ENCODE peak calls at places on chromosomes 4 and X, in nine cellular contexts. One of them, this sample, is unnamed.

GRCh38 chr4:122577808-122578781 is 42.8 kb downstream of the IL21 start:
- DNase-seq in Right ventricle myocardium superior: no peak
- DNase-seq in stimulated activated naive CD8-positive, alpha-beta T cell treated with anti-CD3 and anti-CD28 coated beads, Interleukin-15, Interleukin-2, amounts not matched to agents 100 U/mL and 50 U/mL, for 24 hours: peak; percentile 74
- DNase-seq in T-helper 9 cell: peak; percentile 47
- DNase-seq in esophagus muscularis mucosa: no peak
- DNase-seq in lower lobe of right lung: no peak
- DNase-seq in T follicular helper cell: peak; percentile 71
- DNase-seq in HT-29: peak; percentile 83
- DNase-seq in CD4-positive, alpha-beta T cell: peak; percentile 88
- DNase-seq in this sample: peak; percentile 23

GRCh38 chrX:150574824-150575409 is 6.5 kb downstream of the MTM1 start:
- DNase-seq in lower lobe of right lung: no peak
- DNase-seq in HT-29: no peak
- DNase-seq in T follicular helper cell: no peak
- DNase-seq in T-helper 9 cell: no peak
- DNase-seq in Right ventricle myocardium superior: no peak
- DNase-seq in esophagus muscularis mucosa: no peak
- DNase-seq in stimulated activated naive CD8-positive, alpha-beta T cell treated with anti-CD3 and anti-CD28 coated beads, Interleukin-15, Interleukin-2, amounts not matched to agents 100 U/mL and 50 U/mL, for 24 hours: no peak
- DNase-seq in CD4-positive, alpha-beta T cell: no peak
- DNase-seq in this sample: no peak

GRCh38 chr4:73998040-73999011 is at the start of gene CXCL5:
- DNase-seq in CD4-positive, alpha-beta T cell: no peak
- DNase-seq in lower lobe of right lung: peak; percentile 66
- DNase-seq in Right ventricle myocardium superior: peak; percentile 43
- DNase-seq in esophagus muscularis mucosa: no peak
- DNase-seq in stimulated activated naive CD8-positive, alpha-beta T cell treated with anti-CD3 and anti-CD28 coated beads, Interleukin-15, Interleukin-2, amounts not matched to agents 100 U/mL and 50 U/mL, for 24 hours: no peak
- DNase-seq in T follicular helper cell: no peak
- DNase-seq in T-helper 9 cell: no peak
- DNase-seq in HT-29: no peak
- DNase-seq in this sample: peak; percentile 17

GRCh38 chr4:92241094-92241493 is 62.7 kb upstream of the GRID2 start:
- DNase-seq in T-helper 9 cell: no peak
- DNase-seq in T follicular helper cell: no peak
- DNase-seq in CD4-positive, alpha-beta T cell: no peak
- DNase-seq in Right ventricle myocardium superior: no peak
- DNase-seq in HT-29: no peak
- DNase-seq in stimulated activated naive CD8-positive, alpha-beta T cell treated with anti-CD3 and anti-CD28 coated beads, Interleukin-15, Interleukin-2, amounts not matched to agents 100 U/mL and 50 U/mL, for 24 hours: no peak
- DNase-seq in lower lobe of right lung: no peak
- DNase-seq in esophagus muscularis mucosa: no peak
- DNase-seq in this sample: no peak

GRCh38 chrX:68417651-68418050 is 15.6 kb downstream of the OPHN1 start:
- DNase-seq in T follicular helper cell: no peak
- DNase-seq in stimulated activated naive CD8-positive, alpha-beta T cell treated with anti-CD3 and anti-CD28 coated beads, Interleukin-15, Interleukin-2, amounts not matched to agents 100 U/mL and 50 U/mL, for 24 hours: no peak
- DNase-seq in T-helper 9 cell: no peak
- DNase-seq in HT-29: no peak
- DNase-seq in lower lobe of right lung: no peak
- DNase-seq in CD4-positive, alpha-beta T cell: no peak
- DNase-seq in Right ventricle myocardium superior: no peak
- DNase-seq in esophagus muscularis mucosa: no peak
- DNase-seq in this sample: no peak

GRCh38 chrX:95427389-95427788 is 1257.3 kb upstream of the DIAPH2 start:
- DNase-seq in Right ventricle myocardium superior: no peak
- DNase-seq in esophagus muscularis mucosa: no peak
- DNase-seq in HT-29: no peak
- DNase-seq in T-helper 9 cell: no peak
- DNase-seq in CD4-positive, alpha-beta T cell: no peak
- DNase-seq in lower lobe of right lung: no peak
- DNase-seq in stimulated activated naive CD8-positive, alpha-beta T cell treated with anti-CD3 and anti-CD28 coated beads, Interleukin-15, Interleukin-2, amounts not matched to agents 100 U/mL and 50 U/mL, for 24 hours: no peak
- DNase-seq in T follicular helper cell: no peak
- DNase-seq in this sample: no peak

GRCh38 chrX:125203737-125204578 is 115.7 kb upstream of the TEX13C start:
- DNase-seq in T follicular helper cell: no peak
- DNase-seq in esophagus muscularis mucosa: no peak
- DNase-seq in lower lobe of right lung: peak; percentile 41
- DNase-seq in Right ventricle myocardium superior: peak; percentile 44
- DNase-seq in T-helper 9 cell: no peak
- DNase-seq in HT-29: no peak
- DNase-seq in stimulated activated naive CD8-positive, alpha-beta T cell treated with anti-CD3 and anti-CD28 coated beads, Interleukin-15, Interleukin-2, amounts not matched to agents 100 U/mL and 50 U/mL, for 24 hours: peak; percentile 8
- DNase-seq in CD4-positive, alpha-beta T cell: no peak
- DNase-seq in this sample: no peak

GRCh38 chrX:7019555-7019954 is 128.0 kb upstream of the STS start:
- DNase-seq in T-helper 9 cell: no peak
- DNase-seq in stimulated activated naive CD8-positive, alpha-beta T cell treated with anti-CD3 and anti-CD28 coated beads, Interleukin-15, Interleukin-2, amounts not matched to agents 100 U/mL and 50 U/mL, for 24 hours: no peak
- DNase-seq in lower lobe of right lung: no peak
- DNase-seq in CD4-positive, alpha-beta T cell: no peak
- DNase-seq in HT-29: no peak
- DNase-seq in Right ventricle myocardium superior: no peak
- DNase-seq in T follicular helper cell: no peak
- DNase-seq in esophagus muscularis mucosa: no peak
- DNase-seq in this sample: no peak

GRCh38 chr4:53818112-53818511 is 226.8 kb upstream of the LNX1 start:
- DNase-seq in stimulated activated naive CD8-positive, alpha-beta T cell treated with anti-CD3 and anti-CD28 coated beads, Interleukin-15, Interleukin-2, amounts not matched to agents 100 U/mL and 50 U/mL, for 24 hours: no peak
- DNase-seq in CD4-positive, alpha-beta T cell: no peak
- DNase-seq in Right ventricle myocardium superior: no peak
- DNase-seq in T-helper 9 cell: no peak
- DNase-seq in esophagus muscularis mucosa: no peak
- DNase-seq in HT-29: no peak
- DNase-seq in T follicular helper cell: no peak
- DNase-seq in lower lobe of right lung: no peak
- DNase-seq in this sample: no peak

GRCh38 chr4:183182873-183183725 is 84.0 kb downstream of the WWC2 start:
- DNase-seq in HT-29: peak; percentile 54
- DNase-seq in CD4-positive, alpha-beta T cell: no peak
- DNase-seq in stimulated activated naive CD8-positive, alpha-beta T cell treated with anti-CD3 and anti-CD28 coated beads, Interleukin-15, Interleukin-2, amounts not matched to agents 100 U/mL and 50 U/mL, for 24 hours: peak; percentile 5
- DNase-seq in Right ventricle myocardium superior: peak; percentile 45
- DNase-seq in esophagus muscularis mucosa: no peak
- DNase-seq in lower lobe of right lung: peak; percentile 51
- DNase-seq in T follicular helper cell: no peak
- DNase-seq in T-helper 9 cell: peak; percentile 2
- DNase-seq in this sample: peak; percentile 48

GRCh38 chr4:8334786-8335460 is 65.4 kb downstream of the HTRA3 start:
- DNase-seq in HT-29: no peak
- DNase-seq in T follicular helper cell: no peak
- DNase-seq in esophagus muscularis mucosa: no peak
- DNase-seq in lower lobe of right lung: peak; percentile 48
- DNase-seq in Right ventricle myocardium superior: peak; percentile 7
- DNase-seq in T-helper 9 cell: no peak
- DNase-seq in CD4-positive, alpha-beta T cell: no peak
- DNase-seq in stimulated activated naive CD8-positive, alpha-beta T cell treated with anti-CD3 and anti-CD28 coated beads, Interleukin-15, Interleukin-2, amounts not matched to agents 100 U/mL and 50 U/mL, for 24 hours: no peak
- DNase-seq in this sample: no peak

GRCh38 chrX:28585767-28586166 is 1.5 kb upstream of the IL1RAPL1 start:
- DNase-seq in esophagus muscularis mucosa: no peak
- DNase-seq in T follicular helper cell: no peak
- DNase-seq in T-helper 9 cell: no peak
- DNase-seq in stimulated activated naive CD8-positive, alpha-beta T cell treated with anti-CD3 and anti-CD28 coated beads, Interleukin-15, Interleukin-2, amounts not matched to agents 100 U/mL and 50 U/mL, for 24 hours: no peak
- DNase-seq in Right ventricle myocardium superior: no peak
- DNase-seq in lower lobe of right lung: no peak
- DNase-seq in HT-29: no peak
- DNase-seq in CD4-positive, alpha-beta T cell: no peak
- DNase-seq in this sample: no peak

GRCh38 chr4:140742838-140743193 is 13.4 kb downstream of the TBC1D9 start:
- DNase-seq in lower lobe of right lung: no peak
- DNase-seq in T follicular helper cell: no peak
- DNase-seq in CD4-positive, alpha-beta T cell: no peak
- DNase-seq in esophagus muscularis mucosa: no peak
- DNase-seq in T-helper 9 cell: no peak
- DNase-seq in stimulated activated naive CD8-positive, alpha-beta T cell treated with anti-CD3 and anti-CD28 coated beads, Interleukin-15, Interleukin-2, amounts not matched to agents 100 U/mL and 50 U/mL, for 24 hours: no peak
- DNase-seq in Right ventricle myocardium superior: no peak
- DNase-seq in HT-29: no peak
- DNase-seq in this sample: no peak

GRCh38 chr4:71268156-71268555 is 70.7 kb upstream of the SLC4A4 start:
- DNase-seq in esophagus muscularis mucosa: no peak
- DNase-seq in Right ventricle myocardium superior: no peak
- DNase-seq in HT-29: no peak
- DNase-seq in T-helper 9 cell: no peak
- DNase-seq in T follicular helper cell: no peak
- DNase-seq in CD4-positive, alpha-beta T cell: no peak
- DNase-seq in stimulated activated naive CD8-positive, alpha-beta T cell treated with anti-CD3 and anti-CD28 coated beads, Interleukin-15, Interleukin-2, amounts not matched to agents 100 U/mL and 50 U/mL, for 24 hours: no peak
- DNase-seq in lower lobe of right lung: no peak
- DNase-seq in this sample: no peak

GRCh38 chrX:119758682-119759332 is 419 bp downstream of the SOWAHD start:
- DNase-seq in lower lobe of right lung: no peak
- DNase-seq in stimulated activated naive CD8-positive, alpha-beta T cell treated with anti-CD3 and anti-CD28 coated beads, Interleukin-15, Interleukin-2, amounts not matched to agents 100 U/mL and 50 U/mL, for 24 hours: peak; percentile 23
- DNase-seq in esophagus muscularis mucosa: no peak
- DNase-seq in Right ventricle myocardium superior: no peak
- DNase-seq in CD4-positive, alpha-beta T cell: peak; percentile 12
- DNase-seq in HT-29: no peak
- DNase-seq in T follicular helper cell: peak; percentile 9
- DNase-seq in T-helper 9 cell: peak; percentile 31
- DNase-seq in this sample: no peak

GRCh38 chr4:123587983-123588494 is 191.4 kb downstream of the SPRY1 start:
- DNase-seq in T-helper 9 cell: no peak
- DNase-seq in esophagus muscularis mucosa: no peak
- DNase-seq in Right ventricle myocardium superior: no peak
- DNase-seq in CD4-positive, alpha-beta T cell: no peak
- DNase-seq in stimulated activated naive CD8-positive, alpha-beta T cell treated with anti-CD3 and anti-CD28 coated beads, Interleukin-15, Interleukin-2, amounts not matched to agents 100 U/mL and 50 U/mL, for 24 hours: no peak
- DNase-seq in HT-29: no peak
- DNase-seq in T follicular helper cell: no peak
- DNase-seq in lower lobe of right lung: no peak
- DNase-seq in this sample: no peak

GRCh38 chr4:65482410-65482809 is 187.9 kb downstream of the EPHA5 start:
- DNase-seq in CD4-positive, alpha-beta T cell: no peak
- DNase-seq in Right ventricle myocardium superior: no peak
- DNase-seq in T-helper 9 cell: no peak
- DNase-seq in HT-29: peak; percentile 38
- DNase-seq in stimulated activated naive CD8-positive, alpha-beta T cell treated with anti-CD3 and anti-CD28 coated beads, Interleukin-15, Interleukin-2, amounts not matched to agents 100 U/mL and 50 U/mL, for 24 hours: no peak
- DNase-seq in esophagus muscularis mucosa: no peak
- DNase-seq in lower lobe of right lung: no peak
- DNase-seq in T follicular helper cell: no peak
- DNase-seq in this sample: no peak

GRCh38 chr4:58940167-58940566 is 1830.0 kb upstream of the IGFBP7 start:
- DNase-seq in T follicular helper cell: no peak
- DNase-seq in CD4-positive, alpha-beta T cell: no peak
- DNase-seq in esophagus muscularis mucosa: no peak
- DNase-seq in HT-29: no peak
- DNase-seq in stimulated activated naive CD8-positive, alpha-beta T cell treated with anti-CD3 and anti-CD28 coated beads, Interleukin-15, Interleukin-2, amounts not matched to agents 100 U/mL and 50 U/mL, for 24 hours: no peak
- DNase-seq in lower lobe of right lung: no peak
- DNase-seq in T-helper 9 cell: no peak
- DNase-seq in Right ventricle myocardium superior: no peak
- DNase-seq in this sample: no peak

GRCh38 chrX:53281321-53281822 is at the start of gene IQSEC2:
- DNase-seq in stimulated activated naive CD8-positive, alpha-beta T cell treated with anti-CD3 and anti-CD28 coated beads, Interleukin-15, Interleukin-2, amounts not matched to agents 100 U/mL and 50 U/mL, for 24 hours: no peak
- DNase-seq in CD4-positive, alpha-beta T cell: no peak
- DNase-seq in esophagus muscularis mucosa: peak; percentile 93
- DNase-seq in T follicular helper cell: no peak
- DNase-seq in HT-29: peak; percentile 88
- DNase-seq in Right ventricle myocardium superior: peak; percentile 90
- DNase-seq in T-helper 9 cell: no peak
- DNase-seq in lower lobe of right lung: peak; percentile 86
- DNase-seq in this sample: peak; percentile 58

GRCh38 chr4:126318376-126318775 is 1003.6 kb downstream of the FAT4 start:
- DNase-seq in stimulated activated naive CD8-positive, alpha-beta T cell treated with anti-CD3 and anti-CD28 coated beads, Interleukin-15, Interleukin-2, amounts not matched to agents 100 U/mL and 50 U/mL, for 24 hours: no peak
- DNase-seq in lower lobe of right lung: no peak
- DNase-seq in CD4-positive, alpha-beta T cell: no peak
- DNase-seq in HT-29: no peak
- DNase-seq in Right ventricle myocardium superior: no peak
- DNase-seq in T-helper 9 cell: no peak
- DNase-seq in esophagus muscularis mucosa: no peak
- DNase-seq in T follicular helper cell: no peak
- DNase-seq in this sample: no peak

GRCh38 chrX:154409222-154409871 is at the start of gene DNASE1L1:
- DNase-seq in HT-29: peak; percentile 94
- DNase-seq in esophagus muscularis mucosa: no peak
- DNase-seq in stimulated activated naive CD8-positive, alpha-beta T cell treated with anti-CD3 and anti-CD28 coated beads, Interleukin-15, Interleukin-2, amounts not matched to agents 100 U/mL and 50 U/mL, for 24 hours: peak; percentile 57
- DNase-seq in T follicular helper cell: no peak
- DNase-seq in Right ventricle myocardium superior: peak; percentile 88
- DNase-seq in CD4-positive, alpha-beta T cell: no peak
- DNase-seq in T-helper 9 cell: no peak
- DNase-seq in lower lobe of right lung: peak; percentile 91
- DNase-seq in this sample: peak; percentile 70

GRCh38 chr4:53854991-53855885 is 209.2 kb downstream of the CHIC2 start:
- DNase-seq in esophagus muscularis mucosa: no peak
- DNase-seq in T-helper 9 cell: no peak
- DNase-seq in Right ventricle myocardium superior: no peak
- DNase-seq in T follicular helper cell: no peak
- DNase-seq in stimulated activated naive CD8-positive, alpha-beta T cell treated with anti-CD3 and anti-CD28 coated beads, Interleukin-15, Interleukin-2, amounts not matched to agents 100 U/mL and 50 U/mL, for 24 hours: no peak
- DNase-seq in HT-29: no peak
- DNase-seq in lower lobe of right lung: no peak
- DNase-seq in CD4-positive, alpha-beta T cell: no peak
- DNase-seq in this sample: no peak

This sample was measured in dermis microvascular lymphatic vessel endothelial cell.